ENCODE peak calls at places on chromosome 13, in six cellular contexts. N is esophagus squamous epithelium, J is left ventricle myocardium inferior, R is BE2C, P is cardiac muscle cell, K is astrocyte of the spinal cord. L is an unnamed sample.

GRCh38 chr13:30744056-30744684 is 8.8 kb downstream of the ALOX5AP start:
- DNase-seq in K (peak), R (no peak), N (peak), P (no peak), J (no peak), L (no peak)

GRCh38 chr13:76148374-76148773 is 512.2 kb downstream of the LMO7 start:
- DNase-seq in N (no peak), K (no peak), R (no peak), P (no peak), J (no peak), L (no peak)

GRCh38 chr13:75362026-75362425 is 119.9 kb downstream of the TBC1D4 start:
- DNase-seq in N (no peak), P (no peak), K (no peak), R (no peak), J (no peak), L (no peak)

GRCh38 chr13:25860862-25861261 is 191.0 kb downstream of the SHISA2 start:
- DNase-seq in K (peak), J (no peak), R (no peak), P (peak), N (no peak), L (no peak)

GRCh38 chr13:112733661-112734379 is 44.0 kb downstream of the ATP11A start:
- DNase-seq in J (no peak), P (no peak), K (no peak), N (no peak), R (no peak), L (peak)

GRCh38 chr13:112168771-112169170 is 101.8 kb downstream of the SOX1 start:
- DNase-seq in P (no peak), K (no peak), J (no peak), N (no peak), R (no peak), L (no peak)

GRCh38 chr13:57865600-57866294 is 234.2 kb downstream of the PCDH17 start:
- DNase-seq in K (no peak), R (no peak), J (no peak), N (no peak), P (no peak), L (no peak)

GRCh38 chr13:111337206-111337605 is 16.8 kb downstream of the TEX29 start:
- DNase-seq in P (peak), K (peak), R (no peak), J (no peak), N (no peak), L (no peak)

GRCh38 chr13:88592105-88592504 is 920.9 kb downstream of the SLITRK5 start:
- DNase-seq in P (no peak), K (no peak), J (no peak), R (no peak), N (no peak), L (no peak)

GRCh38 chr13:110132178-110132975 is 174.6 kb downstream of the COL4A1 start:
- DNase-seq in N (no peak), J (no peak), P (no peak), R (no peak), K (no peak), L (peak)

DNA sequence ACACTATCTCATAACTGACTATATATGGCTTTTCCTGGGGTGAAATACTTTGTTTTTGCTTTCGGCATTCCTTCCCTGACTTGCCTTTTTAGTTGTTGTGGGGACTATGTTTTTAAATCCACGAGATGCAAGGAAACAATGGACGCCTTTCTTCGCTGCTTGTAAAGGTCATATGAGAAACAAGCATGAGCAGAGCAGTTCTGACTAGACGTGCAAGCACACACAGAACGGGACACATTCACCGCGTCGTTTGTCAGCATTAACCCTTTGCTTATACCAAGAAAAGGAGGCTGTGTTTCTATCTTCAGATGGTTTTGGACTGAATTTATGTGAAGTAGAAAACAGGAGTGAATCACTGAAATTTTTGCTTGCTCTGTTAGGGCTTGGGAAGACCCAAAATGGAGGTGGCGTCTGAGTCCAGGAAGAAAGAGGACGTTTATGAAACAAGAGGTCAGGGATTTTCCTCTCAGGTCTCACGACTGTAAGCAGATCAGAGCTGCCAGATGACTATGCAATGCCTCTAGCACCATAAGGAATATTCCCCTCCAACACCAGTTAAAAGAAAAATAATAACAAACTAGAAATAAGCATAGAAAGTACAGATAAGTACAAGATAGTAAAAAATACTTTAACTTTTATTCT is 358.9 kb downstream of the DLEU7 start:
- DNase-seq in J (no peak), N (no peak), P (no peak), K (no peak), R (no peak), L (peak)
- H3K4me3 ChIP-seq in J (no peak), N (no peak), P (no peak), K (no peak), R (no peak), L (peak)

GRCh38 chr13:23505007-23505406 is 65.2 kb upstream of the TNFRSF19 start:
- DNase-seq in P (peak), N (no peak), J (peak), K (peak), R (peak), L (peak)
- H3K4me3 ChIP-seq in P (no peak), N (no peak), J (peak), K (no peak), R (peak), L (peak)

GRCh38 chr13:99982741-99983400 is 1.3 kb downstream of the ZIC2 start:
- DNase-seq in K (no peak), N (no peak), P (no peak), J (no peak), R (no peak), L (peak)

GRCh38 chr13:99983401-99984133 is 2.0 kb downstream of the ZIC2 start:
- DNase-seq in R (no peak), K (no peak), J (no peak), N (no peak), P (no peak), L (peak)

GRCh38 chr13:99984463-99985242 is 3.1 kb downstream of the ZIC2 start:
- DNase-seq in P (no peak), R (no peak), J (no peak), K (peak), N (no peak), L (no peak)

GRCh38 chr13:99985243-99985874 is 3.8 kb downstream of the ZIC2 start:
- DNase-seq in N (no peak), P (no peak), K (no peak), R (no peak), J (no peak), L (no peak)

GRCh38 chr13:99984134-99984462 is 2.5 kb downstream of the ZIC2 start:
- DNase-seq in R (no peak), N (no peak), P (no peak), K (no peak), J (no peak), L (no peak)
- H3K4me3 ChIP-seq in R (no peak), N (no peak), P (no peak), K (peak), J (no peak), L (peak)

DNA sequence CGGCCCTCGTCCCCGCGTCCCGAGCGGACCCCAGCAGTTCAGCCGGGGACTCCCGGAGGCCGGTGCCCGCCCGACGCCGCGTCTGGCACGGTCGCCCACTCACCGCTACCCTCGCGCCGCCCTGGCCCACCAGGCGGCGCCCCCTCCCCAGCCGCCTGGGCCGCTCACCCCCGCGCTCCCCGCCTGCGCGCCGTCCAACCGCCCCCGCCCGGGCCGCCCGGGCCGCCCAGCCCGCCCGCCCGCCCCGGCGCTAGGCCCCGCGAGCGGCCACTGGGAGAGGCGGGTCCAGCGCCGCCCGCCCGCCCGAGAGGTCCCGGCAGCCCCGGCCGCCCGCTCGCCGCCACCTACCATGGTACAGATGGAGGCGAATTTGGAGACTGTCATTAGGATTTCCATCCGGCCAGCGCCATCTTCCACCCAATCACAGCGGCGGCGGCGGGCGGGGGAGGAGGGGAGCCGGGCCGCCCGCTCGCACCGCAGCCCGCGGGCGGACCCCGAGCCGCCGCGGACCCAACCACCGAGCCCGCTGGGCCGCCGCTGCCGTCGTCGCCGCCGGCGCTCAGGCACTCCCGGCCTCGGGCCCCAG is at the start of gene USP12:
- DNase-seq in R (peak), J (peak), K (no peak), P (peak), N (no peak), L (peak)
- H3K4me3 ChIP-seq in R (peak), J (peak), K (peak), P (peak), N (peak), L (peak)

GRCh38 chr13:50521750-50522149 is 321.7 kb downstream of the DLEU7 start:
- DNase-seq in N (no peak), K (peak), P (peak), J (no peak), R (no peak), L (peak)
- H3K4me3 ChIP-seq in N (no peak), K (no peak), P (no peak), J (no peak), R (no peak), L (no peak)

DNA sequence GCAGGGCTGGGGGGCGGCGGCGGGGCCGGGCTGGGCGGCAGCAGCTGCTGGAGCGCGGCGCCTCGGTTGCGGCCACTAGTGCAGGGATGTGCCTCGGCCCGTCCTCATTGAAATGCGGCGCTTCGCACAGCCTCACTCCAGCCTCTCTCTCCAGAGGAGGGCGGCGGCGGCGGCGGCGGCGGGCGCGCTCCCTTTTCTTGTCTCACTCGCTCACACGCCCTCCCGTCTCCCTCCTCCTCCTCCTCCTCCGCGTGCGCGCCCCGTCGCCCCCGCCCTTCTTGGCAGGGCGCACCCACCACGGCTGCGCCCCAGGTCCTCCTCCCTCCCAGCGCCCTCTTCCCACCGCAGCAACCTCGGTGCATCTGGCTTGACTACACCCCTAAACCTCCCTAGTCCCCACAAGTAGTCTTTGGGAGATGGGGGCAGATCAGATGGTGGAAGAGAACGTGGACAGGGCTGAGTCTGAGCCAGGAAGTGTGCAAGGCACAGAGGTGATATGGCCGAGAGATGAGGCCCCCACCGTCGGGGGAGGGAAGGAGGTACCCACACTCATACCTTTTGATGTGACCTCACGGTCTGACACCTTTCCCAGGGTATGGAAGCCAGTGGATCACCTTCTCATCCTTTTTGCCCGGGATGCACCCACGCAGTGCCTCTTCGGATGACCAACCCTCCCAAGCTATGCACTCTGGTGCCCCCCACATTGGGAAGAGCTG is at the start of gene DCLK1:
- DNase-seq in R (peak), P (peak), K (peak), J (peak), N (no peak), L (peak)
- H3K4me3 ChIP-seq in R (peak), P (peak), K (peak), J (peak), N (peak), L (peak)

GRCh38 chr13:45257638-45258338 is 56.9 kb upstream of the KCTD4 start:
- DNase-seq in K (peak), N (no peak), P (no peak), R (no peak), J (no peak), L (no peak)
- H3K4me3 ChIP-seq in K (no peak), N (no peak), P (no peak), R (no peak), J (no peak), L (no peak)

GRCh38 chr13:99969934-99970760 is 1.4 kb downstream of the ZIC5 start:
- DNase-seq in P (no peak), K (peak), R (peak), N (no peak), J (no peak), L (peak)

GRCh38 chr13:99972190-99972731 is 694 bp upstream of the ZIC5 start:
- DNase-seq in P (no peak), J (no peak), K (no peak), N (no peak), R (no peak), L (no peak)

GRCh38 chr13:99969368-99969933 is 2.1 kb downstream of the ZIC5 start:
- DNase-seq in J (no peak), N (no peak), K (no peak), P (no peak), R (no peak), L (peak)

GRCh38 chr13:99971576-99972189 is at the start of gene ZIC5:
- DNase-seq in K (peak), P (no peak), R (no peak), J (no peak), N (no peak), L (peak)

GRCh38 chr13:99970761-99971575 is 599 bp downstream of the ZIC5 start:
- DNase-seq in R (no peak), N (no peak), P (no peak), K (no peak), J (no peak), L (peak)
- H3K4me3 ChIP-seq in R (no peak), N (peak), P (peak), K (peak), J (peak), L (peak)

DNA sequence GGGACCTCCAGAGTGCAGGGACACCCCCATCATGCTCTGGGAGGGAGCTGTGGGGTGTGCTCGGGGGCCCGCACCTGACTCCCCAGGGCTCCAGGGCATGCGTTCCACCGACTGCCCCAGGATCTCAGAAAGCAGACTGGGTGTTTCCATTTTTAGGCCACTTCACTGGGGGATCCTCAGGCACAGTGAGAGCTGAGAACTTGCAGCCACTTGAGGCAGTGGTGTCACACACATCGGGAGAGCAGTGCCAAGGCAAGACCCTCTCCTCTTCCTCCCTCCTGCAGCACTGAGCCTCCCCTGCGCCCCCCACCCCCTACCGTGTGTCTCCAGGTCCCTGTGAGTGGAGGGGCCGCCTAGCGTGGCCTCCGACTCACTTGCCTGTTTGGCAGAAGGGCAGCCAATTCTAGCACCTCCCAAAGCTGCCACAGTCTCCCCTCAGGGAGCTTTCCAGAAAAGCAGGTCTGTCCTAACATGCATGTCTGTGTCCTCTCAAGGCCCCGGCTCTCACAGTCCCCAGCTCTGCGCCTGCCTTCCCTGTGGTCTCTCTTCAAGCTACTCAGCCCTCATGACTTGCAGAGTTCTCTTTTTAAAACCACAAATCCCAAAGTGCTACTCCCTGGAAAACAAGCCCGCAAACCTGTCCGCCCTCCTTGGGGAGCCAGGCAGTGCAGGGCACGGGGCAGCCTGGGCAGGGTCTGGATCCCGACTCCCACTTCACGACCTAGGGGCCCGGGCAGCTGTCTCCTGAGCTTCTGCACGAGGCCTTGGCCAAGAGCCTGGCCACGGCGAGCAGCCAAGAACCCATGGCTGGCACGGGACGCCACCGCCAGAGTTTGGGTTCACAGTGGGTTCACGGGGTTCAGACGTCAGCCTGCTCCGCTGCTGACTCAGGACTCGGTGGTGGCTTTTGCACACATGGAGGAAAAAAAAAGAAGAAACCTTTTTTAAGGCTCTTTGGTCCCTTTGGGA is 94.1 kb downstream of the STK24 start:
- DNase-seq in K (peak), J (peak), P (peak), R (no peak), N (no peak), L (peak)
- H3K4me3 ChIP-seq in K (no peak), J (peak), P (no peak), R (no peak), N (no peak), L (no peak)

GRCh38 chr13:94343243-94343585 is 136.3 kb downstream of the DCT start:
- DNase-seq in J (no peak), N (no peak), R (no peak), P (no peak), K (peak), L (peak)
- H3K4me3 ChIP-seq in J (no peak), N (no peak), R (no peak), P (no peak), K (no peak), L (peak)